ENCODE peak calls at places on chromosomes 12 and 14, in five cellular contexts. G, N, U, M and L are unnamed samples.

GRCh38 chr12:28140404-28140803 is 49.9 kb upstream of the CCDC91 start:
- DNase-seq in G (no peak), N (no peak), U (no peak), M (no peak), L (no peak)

GRCh38 chr14:51394391-51394790 is 154.3 kb downstream of the TMX1 start:
- DNase-seq in G (no peak), N (peak), U (no peak), M (no peak), L (no peak)

GRCh38 chr14:52349731-52350130 is 35.6 kb downstream of the PTGER2 start:
- DNase-seq in G (peak), N (no peak), U (no peak), M (no peak), L (no peak)

GRCh38 chr14:77580477-77580876 is 36.0 kb downstream of the SPTLC2 start:
- DNase-seq in G (no peak), N (no peak), U (no peak), M (no peak), L (no peak)

GRCh38 chr14:24067133-24068082 is 4.0 kb upstream of the CPNE6 start:
- DNase-seq in G (no peak), N (no peak), U (no peak), M (no peak), L (no peak)

GRCh38 chr12:120453977-120454376 is 7.7 kb downstream of the GATC start:
- DNase-seq in G (peak), N (peak), U (no peak), M (no peak), L (no peak)

GRCh38 chr12:62730649-62731377 is 204.1 kb downstream of the PPM1H start:
- DNase-seq in G (peak), N (peak), U (no peak), M (no peak), L (no peak)

GRCh38 chr14:69090187-69090789 is 62.6 kb downstream of the DCAF5 start:
- DNase-seq in G (peak), N (peak), U (no peak), M (no peak), L (no peak)

GRCh38 chr12:104377507-104377812 is 73.9 kb downstream of the EID3 start:
- DNase-seq in G (no peak), N (no peak), U (no peak), M (no peak), L (no peak)